ENCODE peak calls at places on chromosomes 2 and 18, in four cellular contexts. N is kidney epithelial cell, M is left ventricle myocardium inferior, R is NCI-H1930. T is an unnamed sample.

GRCh38 chr2:235842941-235843340 is 325.2 kb downstream of the GBX2 start:
- DNase-seq in M (no peak), N (no peak), R (no peak), T (no peak)

GRCh38 chr2:145186303-145186702 is 666.4 kb upstream of the ZEB2 start:
- DNase-seq in M (no peak), N (no peak), R (no peak), T (peak)

GRCh38 chr2:112181571-112182290 is 43.5 kb downstream of the FBLN7 start:
- DNase-seq in M (no peak), R (no peak), N (no peak), T (no peak)

GRCh38 chr2:85999131-85999831 is 106.4 kb downstream of the POLR1A start:
- DNase-seq in M (no peak), R (no peak), N (no peak), T (peak)

GRCh38 chr2:112031916-112032582 is 23.0 kb upstream of the TMEM87B start:
- DNase-seq in N (no peak), R (no peak), M (no peak), T (no peak)

GRCh38 chr2:239826786-239827510 is 198.2 kb downstream of the NDUFA10 start:
- DNase-seq in N (no peak), M (peak), R (no peak), T (no peak)

GRCh38 chr2:128537646-128538045 is 219.0 kb upstream of the HS6ST1 start:
- DNase-seq in M (no peak), N (no peak), R (no peak), T (peak)

GRCh38 chr18:7904529-7904928 is 337.4 kb downstream of the PTPRM start:
- DNase-seq in R (no peak), N (no peak), M (no peak), T (peak)

GRCh38 chr2:152284398-152284797 is 50.6 kb upstream of the FMNL2 start:
- DNase-seq in M (no peak), R (no peak), N (no peak), T (peak)

GRCh38 chr18:74819433-74820059 is 221.9 kb downstream of the ZNF407 start:
- DNase-seq in R (no peak), N (no peak), M (no peak), T (no peak)

GRCh38 chr18:59079264-59079972 is 60.3 kb upstream of the SEC11C start:
- DNase-seq in N (no peak), R (no peak), M (no peak), T (no peak)

GRCh38 chr2:96502891-96503636 is 2.1 kb downstream of the NEURL3 start:
- DNase-seq in N (no peak), M (no peak), R (no peak), T (peak)

GRCh38 chr2:190766581-190766980 is 114.0 kb upstream of the GLS start:
- DNase-seq in M (no peak), R (no peak), N (no peak), T (peak)

GRCh38 chr2:162070228-162070918 is 3.6 kb downstream of the DPP4 start:
- DNase-seq in R (no peak), M (no peak), N (no peak), T (no peak)

GRCh38 chr2:47274054-47274779 is 119.1 kb upstream of the STPG4 start:
- DNase-seq in R (no peak), N (no peak), M (no peak), T (peak)

GRCh38 chr18:10336749-10337148 is 117.7 kb upstream of the APCDD1 start:
- DNase-seq in R (no peak), M (no peak), N (no peak), T (no peak)

GRCh38 chr2:196113061-196113974 is 44.7 kb upstream of the DNAH7 start:
- DNase-seq in R (no peak), M (no peak), N (no peak), T (peak)